ENCODE peak calls at places on chromosomes 4 and X, in five cellular contexts. P is GM10248; X is dorsolateral prefrontal cortex; G is hypothalamus; R is activated T-cell treated with anti-CD3 and anti-CD28 coated beads, Interleukin-2, amount 50 U/mL, for 72 hours. L is an unnamed sample.
A peak's percentile ranks its signal among the peaks of the same experiment; 100 is the strongest.

GRCh38 chrX:136779346-136779781 is 1.4 kb downstream of the ARHGEF6 start:
- DNase-seq in P (no peak), X (no peak), G (no peak), R (peak; percentile 18), L (no peak)

GRCh38 chr4:26858947-26859401 is 1.7 kb upstream of the STIM2 start:
- DNase-seq in P (no peak), X (no peak), G (no peak), R (no peak), L (no peak)

GRCh38 chr4:2832309-2832980 is 11.2 kb upstream of the ADD1 start:
- DNase-seq in P (peak; percentile 85), X (peak; percentile 19), G (no peak), R (no peak), L (no peak)

GRCh38 chr4:171017596-171017995 is 795.6 kb upstream of the GALNTL6 start:
- DNase-seq in P (no peak), X (no peak), G (no peak), R (no peak), L (no peak)

GRCh38 chrX:141405878-141406492 is 163.7 kb upstream of the SPANXC start:
- DNase-seq in P (no peak), X (no peak), G (no peak), R (no peak), L (no peak)

GRCh38 chr4:52659016-52659721 is at the start of gene USP46:
- DNase-seq in P (peak; percentile 92), X (peak; percentile 53), G (peak; percentile 17), R (peak; percentile 47), L (peak; percentile 74)

GRCh38 chr4:71184195-71184781 is 154.5 kb upstream of the SLC4A4 start:
- DNase-seq in P (peak; percentile 64), X (peak; percentile 29), G (no peak), R (peak; percentile 43), L (peak; percentile 47)

GRCh38 chrX:119500061-119500800 is 32.0 kb downstream of the SLC25A5 start:
- DNase-seq in P (no peak), X (no peak), G (no peak), R (no peak), L (no peak)

GRCh38 chr4:186946682-186947294 is 223.1 kb upstream of the FAT1 start:
- DNase-seq in P (no peak), X (no peak), G (no peak), R (no peak), L (peak; percentile 91)

GRCh38 chr4:152957437-152958185 is 21.5 kb downstream of the FHDC1 start:
- DNase-seq in P (no peak), X (no peak), G (no peak), R (no peak), L (no peak)

GRCh38 chrX:7170903-7171302 is 22.9 kb upstream of the PUDP start:
- DNase-seq in P (no peak), X (no peak), G (no peak), R (peak; percentile 29), L (no peak)